ENCODE peak calls at places on chromosomes 1 and 21, in nine cellular contexts. Y is H1; F is colonic mucosa; N is sigmoid colon; X is cardiac fibroblast; C is nephron progenitor cell; V is CD4-positive, alpha-beta T cell; E is mesothelial cell of epicardium; K is IMR-90. J is an unnamed sample.

GRCh38 chr21:44800971-44801467 is 601 bp downstream of the UBE2G2 start:
- DNase-seq in Y (no peak), K (peak; percentile 26), V (no peak), C (peak; percentile 27), E (no peak), X (peak; percentile 31), F (peak; percentile 32), N (no peak), J (no peak)

GRCh38 chr21:39637971-39638628 is 25.4 kb downstream of the B3GALT5 start:
- DNase-seq in C (peak; percentile 29), F (peak; percentile 69), X (no peak), E (no peak), N (no peak), Y (no peak), K (no peak), V (no peak), J (no peak)

GRCh38 chr1:14606632-14607031 is 8.1 kb downstream of the KAZN start:
- DNase-seq in F (no peak), X (no peak), N (no peak), Y (no peak), C (no peak), E (no peak), V (no peak), K (no peak), J (no peak)

GRCh38 chr1:193927550-193927949 is 741.1 kb upstream of the B3GALT2 start:
- DNase-seq in N (no peak), E (no peak), V (no peak), F (no peak), X (no peak), K (no peak), C (no peak), Y (no peak), J (no peak)

GRCh38 chr1:201191723-201192477 is 1.3 kb downstream of the IGFN1 start:
- DNase-seq in Y (no peak), E (no peak), C (no peak), X (peak; percentile 51), V (no peak), K (peak; percentile 98), N (no peak), F (no peak), J (no peak)

GRCh38 chr1:116458695-116459094 is 85.7 kb downstream of the ATP1A1 start:
- DNase-seq in V (no peak), Y (no peak), K (no peak), F (no peak), C (no peak), N (no peak), E (no peak), X (no peak), J (no peak)

GRCh38 chr1:45155423-45155822 is 51.0 kb downstream of the ZSWIM5 start:
- DNase-seq in F (no peak), K (no peak), N (no peak), Y (no peak), E (no peak), V (no peak), C (no peak), X (no peak), J (no peak)

GRCh38 chr1:192575499-192576189 is at the start of gene RGS1:
- DNase-seq in E (no peak), V (peak; percentile 52), F (peak; percentile 31), C (no peak), Y (no peak), N (peak; percentile 68), X (no peak), K (no peak), J (peak; percentile 56)

GRCh38 chr1:172390243-172390619 is 30.3 kb upstream of the C1orf105 start:
- DNase-seq in V (no peak), E (no peak), N (no peak), K (no peak), X (no peak), F (no peak), C (no peak), Y (no peak), J (no peak)

GRCh38 chr1:205275133-205275532 is 46.4 kb downstream of the NUAK2 start:
- DNase-seq in E (no peak), F (peak; percentile 70), N (no peak), V (peak; percentile 50), X (no peak), K (no peak), Y (no peak), C (no peak), J (no peak)

GRCh38 chr21:18411565-18411964 is 8.0 kb upstream of the TMPRSS15 start:
- DNase-seq in K (no peak), F (no peak), V (no peak), N (no peak), C (no peak), X (no peak), E (no peak), Y (no peak), J (no peak)

GRCh38 chr1:204873714-204874113 is 3.1 kb downstream of the NFASC start:
- DNase-seq in X (no peak), C (no peak), K (no peak), F (no peak), N (peak; percentile 55), Y (no peak), E (no peak), V (no peak), J (no peak)

GRCh38 chr1:246709196-246709595 is 15.0 kb upstream of the SCCPDH start:
- DNase-seq in E (no peak), V (no peak), X (no peak), F (no peak), N (no peak), C (no peak), K (no peak), Y (no peak), J (no peak)
- TF ChIP-seq CTCF in E (no peak), V (no peak), X (no peak), F (no peak), N (no peak), C (no peak), K (no peak), Y (no peak), J (no peak)

GRCh38 chr1:229782469-229782868 is 156.4 kb downstream of the URB2 start:
- DNase-seq in V (no peak), E (no peak), Y (no peak), F (no peak), K (no peak), N (no peak), C (no peak), X (no peak), J (no peak)

GRCh38 chr1:229784834-229785233 is 158.8 kb downstream of the URB2 start:
- DNase-seq in Y (no peak), E (no peak), C (no peak), X (no peak), F (peak; percentile 28), K (no peak), V (no peak), N (no peak), J (no peak)

GRCh38 chr1:229786974-229787610 is 161.0 kb downstream of the URB2 start:
- DNase-seq in V (no peak), Y (no peak), C (no peak), F (no peak), X (peak; percentile 49), N (no peak), E (no peak), K (no peak), J (no peak)

DNA sequence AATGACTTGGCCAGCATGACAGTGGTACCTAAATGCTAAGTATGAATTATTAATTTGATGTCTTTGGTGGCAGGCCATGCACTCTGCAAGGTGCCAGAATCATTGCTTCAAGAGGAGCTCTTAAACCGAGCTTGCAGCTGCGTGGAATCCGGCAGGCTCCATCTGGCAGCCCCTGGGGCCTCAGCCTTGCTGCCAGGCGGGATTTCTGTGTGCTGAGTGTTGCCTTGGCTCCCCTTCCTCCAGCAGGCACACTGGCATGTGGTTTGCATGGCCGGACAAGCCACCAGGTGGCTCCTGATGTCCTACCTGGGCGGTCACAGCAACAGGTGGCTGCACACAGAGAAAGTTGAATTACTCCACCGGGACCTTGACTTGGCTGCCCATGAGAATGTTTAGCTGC is 155.4 kb downstream of the URB2 start:
- DNase-seq in K (no peak), C (no peak), Y (no peak), F (peak; percentile 33), E (no peak), N (no peak), V (no peak), X (no peak), J (no peak)
- TF ChIP-seq CTCF in K (no peak), C (no peak), Y (no peak), F (peak; percentile 32), E (no peak), N (peak; percentile 15), V (no peak), X (no peak), J (no peak)

DNA sequence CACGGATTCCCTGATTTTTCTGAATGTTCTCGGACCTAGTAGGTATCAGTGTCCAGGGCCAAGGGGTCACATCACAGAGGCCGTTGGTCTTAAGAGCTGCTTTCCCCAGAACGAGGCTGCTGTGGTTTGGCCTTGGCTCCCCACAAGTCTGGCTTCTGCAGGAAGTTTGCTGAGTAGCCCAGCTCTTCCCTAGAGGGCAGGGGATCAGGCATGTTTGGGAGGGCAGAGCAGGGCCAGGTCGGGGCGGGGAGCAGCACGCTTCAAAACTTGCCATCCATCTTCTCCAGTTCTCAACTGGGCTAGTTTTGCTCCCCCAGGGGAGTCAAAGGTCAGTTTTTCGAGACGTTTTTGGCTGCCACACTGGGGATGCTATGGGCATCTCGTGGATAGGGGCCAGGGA is 37.0 kb downstream of the MAN1C1 start:
- DNase-seq in X (no peak), F (no peak), C (no peak), V (no peak), N (no peak), E (no peak), Y (no peak), K (no peak), J (no peak)
- TF ChIP-seq CTCF in X (no peak), F (no peak), C (no peak), V (no peak), N (no peak), E (no peak), Y (no peak), K (no peak), J (no peak)

GRCh38 chr1:64555947-64556346 is 86.0 kb downstream of the CACHD1 start:
- DNase-seq in F (no peak), X (no peak), V (no peak), Y (no peak), E (no peak), N (no peak), K (no peak), C (no peak), J (no peak)

GRCh38 chr1:64550505-64550904 is 80.6 kb downstream of the CACHD1 start:
- DNase-seq in E (no peak), K (no peak), N (no peak), C (no peak), F (no peak), X (no peak), V (no peak), Y (no peak), J (no peak)

GRCh38 chr1:64550946-64551345 is 81.0 kb downstream of the CACHD1 start:
- DNase-seq in V (no peak), F (no peak), N (no peak), C (no peak), X (no peak), E (no peak), K (no peak), Y (no peak), J (no peak)

GRCh38 chr1:64549464-64550239 is 79.7 kb downstream of the CACHD1 start:
- DNase-seq in X (no peak), K (no peak), F (no peak), E (no peak), C (no peak), V (no peak), Y (no peak), N (no peak), J (no peak)

DNA sequence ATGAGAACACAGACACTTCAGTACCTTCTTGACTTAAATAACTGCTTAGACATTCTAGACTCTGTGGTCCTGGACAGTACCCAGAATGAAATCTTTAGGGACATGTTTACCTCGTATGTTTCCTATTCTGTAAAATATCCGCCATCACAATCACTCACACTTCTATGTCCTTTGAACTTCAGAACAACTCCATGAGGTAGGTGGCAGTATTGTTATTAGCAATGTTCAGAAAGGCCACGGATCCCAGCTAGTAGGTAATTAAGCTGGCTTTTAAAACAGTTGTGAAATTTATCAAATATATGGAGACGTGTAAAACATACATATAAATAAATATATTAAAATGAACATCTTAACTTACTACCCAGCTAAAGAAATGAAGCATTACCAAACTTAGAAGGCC is 83.4 kb downstream of the CACHD1 start:
- DNase-seq in X (no peak), Y (no peak), C (no peak), K (no peak), N (no peak), V (no peak), E (no peak), F (no peak), J (no peak)
- TF ChIP-seq CTCF in X (no peak), Y (no peak), C (no peak), K (no peak), N (no peak), V (peak; percentile 24), E (no peak), F (no peak), J (no peak)